ENCODE peak calls at places on chromosomes 5 and 9, in six cellular contexts. One of them, this sample, is unnamed.

GRCh38 chr5:95835682-95836405 is 13.3 kb upstream of the GLRX start:
- DNase-seq in fibroblast of lung: no peak
- DNase-seq in left ventricle myocardium inferior: no peak
- DNase-seq in AG09309: no peak
- DNase-seq in bronchial epithelial cell: no peak
- DNase-seq in GM10248: no peak
- DNase-seq in this sample: no peak

GRCh38 chr9:133858771-133859170 is 120.6 kb upstream of the SARDH start:
- DNase-seq in fibroblast of lung: no peak
- DNase-seq in left ventricle myocardium inferior: no peak
- DNase-seq in AG09309: no peak
- DNase-seq in bronchial epithelial cell: no peak
- DNase-seq in GM10248: no peak
- DNase-seq in this sample: no peak

GRCh38 chr9:98538626-98539031 is 170.1 kb downstream of the GABBR2 start:
- DNase-seq in fibroblast of lung: peak; percentile 73
- DNase-seq in left ventricle myocardium inferior: no peak
- DNase-seq in AG09309: no peak
- DNase-seq in bronchial epithelial cell: no peak
- DNase-seq in GM10248: no peak
- DNase-seq in this sample: peak; percentile 7

GRCh38 chr5:139806111-139806510 is 10.5 kb downstream of the PSD2 start:
- DNase-seq in fibroblast of lung: no peak
- DNase-seq in left ventricle myocardium inferior: no peak
- DNase-seq in AG09309: no peak
- DNase-seq in bronchial epithelial cell: no peak
- DNase-seq in GM10248: no peak
- DNase-seq in this sample: no peak

GRCh38 chr5:28082610-28083009 is 1044.2 kb upstream of the CDH9 start:
- DNase-seq in fibroblast of lung: no peak
- DNase-seq in left ventricle myocardium inferior: no peak
- DNase-seq in AG09309: no peak
- DNase-seq in bronchial epithelial cell: no peak
- DNase-seq in GM10248: no peak
- DNase-seq in this sample: no peak

GRCh38 chr9:70411141-70411929 is 3.1 kb downstream of the KLF9 start:
- DNase-seq in fibroblast of lung: peak; percentile 78
- DNase-seq in left ventricle myocardium inferior: peak; percentile 64
- DNase-seq in AG09309: no peak
- DNase-seq in bronchial epithelial cell: peak; percentile 58
- DNase-seq in GM10248: no peak
- DNase-seq in this sample: no peak

GRCh38 chr9:30075451-30076199 is 2308.8 kb upstream of the ACO1 start:
- DNase-seq in fibroblast of lung: no peak
- DNase-seq in left ventricle myocardium inferior: no peak
- DNase-seq in AG09309: no peak
- DNase-seq in bronchial epithelial cell: peak; percentile 71
- DNase-seq in GM10248: peak; percentile 24
- DNase-seq in this sample: peak; percentile 80

GRCh38 chr9:127968046-127968445 is 12.7 kb downstream of the EEIG1 start:
- DNase-seq in fibroblast of lung: peak; percentile 80
- DNase-seq in left ventricle myocardium inferior: peak; percentile 13
- DNase-seq in AG09309: no peak
- DNase-seq in bronchial epithelial cell: peak; percentile 91
- DNase-seq in GM10248: no peak
- DNase-seq in this sample: peak; percentile 78

GRCh38 chr5:38466444-38467189 is 89.8 kb downstream of the LIFR start:
- DNase-seq in fibroblast of lung: no peak
- DNase-seq in left ventricle myocardium inferior: peak; percentile 79
- DNase-seq in AG09309: no peak
- DNase-seq in bronchial epithelial cell: no peak
- DNase-seq in GM10248: no peak
- DNase-seq in this sample: no peak

GRCh38 chr5:108728566-108729305 is 19.0 kb upstream of the FER start:
- DNase-seq in fibroblast of lung: no peak
- DNase-seq in left ventricle myocardium inferior: no peak
- DNase-seq in AG09309: no peak
- DNase-seq in bronchial epithelial cell: peak; percentile 8
- DNase-seq in GM10248: peak; percentile 35
- DNase-seq in this sample: no peak

GRCh38 chr5:78050888-78051287 is 243.6 kb downstream of the AP3B1 start:
- DNase-seq in fibroblast of lung: peak; percentile 72
- DNase-seq in left ventricle myocardium inferior: no peak
- DNase-seq in AG09309: no peak
- DNase-seq in bronchial epithelial cell: peak; percentile 50
- DNase-seq in GM10248: no peak
- DNase-seq in this sample: peak; percentile 65

GRCh38 chr9:7121664-7122063 is 363.9 kb downstream of the KDM4C start:
- DNase-seq in fibroblast of lung: no peak
- DNase-seq in left ventricle myocardium inferior: no peak
- DNase-seq in AG09309: no peak
- DNase-seq in bronchial epithelial cell: no peak
- DNase-seq in GM10248: no peak
- DNase-seq in this sample: no peak

GRCh38 chr5:114243281-114243982 is 118.4 kb upstream of the KCNN2 start:
- DNase-seq in fibroblast of lung: peak; percentile 82
- DNase-seq in left ventricle myocardium inferior: no peak
- DNase-seq in AG09309: no peak
- DNase-seq in bronchial epithelial cell: no peak
- DNase-seq in GM10248: no peak
- DNase-seq in this sample: peak; percentile 33

GRCh38 chr5:142872795-142873194 is 102.6 kb downstream of the ARHGAP26 start:
- DNase-seq in fibroblast of lung: peak; percentile 65
- DNase-seq in left ventricle myocardium inferior: no peak
- DNase-seq in AG09309: no peak
- DNase-seq in bronchial epithelial cell: peak; percentile 95
- DNase-seq in GM10248: no peak
- DNase-seq in this sample: peak; percentile 88